ENCODE peak calls at places on chromosomes 6 and 20, in four cellular contexts. P, T, J and Y are unnamed samples.

GRCh38 chr20:47043076-47043475 is 148.4 kb downstream of the EYA2 start:
- DNase-seq in P (no peak), T (no peak), J (no peak), Y (no peak)

GRCh38 chr6:17045581-17046322 is 56.1 kb upstream of the STMND1 start:
- DNase-seq in P (no peak), T (no peak), J (no peak), Y (no peak)

GRCh38 chr20:63962426-63963347 is 6.5 kb upstream of the UCKL1 start:
- DNase-seq in P (no peak), T (no peak), J (no peak), Y (no peak)

GRCh38 chr6:17768388-17768787 is 61.7 kb upstream of the NUP153 start:
- DNase-seq in P (no peak), T (no peak), J (no peak), Y (no peak)

GRCh38 chr6:9482030-9482731 is 932.7 kb downstream of the TFAP2A start:
- DNase-seq in P (no peak), T (no peak), J (peak; percentile 74), Y (no peak)

GRCh38 chr6:93964926-93965325 is 545.6 kb upstream of the EPHA7 start:
- DNase-seq in P (no peak), T (no peak), J (no peak), Y (no peak)

GRCh38 chr6:150098155-150098554 is 29.2 kb upstream of the ULBP3 start:
- DNase-seq in P (no peak), T (no peak), J (no peak), Y (no peak)

GRCh38 chr20:5168582-5169396 is 42.0 kb downstream of the CDS2 start:
- DNase-seq in P (no peak), T (no peak), J (no peak), Y (no peak)

GRCh38 chr6:46882622-46883021 is 39.1 kb downstream of the ADGRF5 start:
- DNase-seq in P (no peak), T (no peak), J (no peak), Y (no peak)

GRCh38 chr6:152952866-152953509 is 29.9 kb downstream of the FBXO5 start:
- DNase-seq in P (no peak), T (no peak), J (peak; percentile 27), Y (no peak)

GRCh38 chr6:169097336-169098052 is 156.2 kb downstream of the THBS2 start:
- DNase-seq in P (no peak), T (no peak), J (no peak), Y (no peak)

GRCh38 chr6:163820745-163821456 is 406.4 kb downstream of the QKI start:
- DNase-seq in P (no peak), T (no peak), J (no peak), Y (no peak)

GRCh38 chr6:139778688-139779087 is 404.2 kb upstream of the CITED2 start:
- DNase-seq in P (no peak), T (no peak), J (no peak), Y (no peak)

GRCh38 chr6:33822575-33823395 is 19.0 kb upstream of the MLN start:
- DNase-seq in P (no peak), T (no peak), J (no peak), Y (no peak)

GRCh38 chr6:69216127-69216526 is 580.7 kb downstream of the LMBRD1 start:
- DNase-seq in P (no peak), T (no peak), J (no peak), Y (no peak)

GRCh38 chr6:69220293-69220847 is 576.4 kb downstream of the LMBRD1 start:
- DNase-seq in P (no peak), T (no peak), J (no peak), Y (no peak)
- H3K4me1 ChIP-seq in P (no peaks in the 10 kb centered on the region), T (no peaks in the 10 kb centered on the region), J (no peaks in the 10 kb centered on the region), Y (no peaks in the 10 kb centered on the region)

DNA sequence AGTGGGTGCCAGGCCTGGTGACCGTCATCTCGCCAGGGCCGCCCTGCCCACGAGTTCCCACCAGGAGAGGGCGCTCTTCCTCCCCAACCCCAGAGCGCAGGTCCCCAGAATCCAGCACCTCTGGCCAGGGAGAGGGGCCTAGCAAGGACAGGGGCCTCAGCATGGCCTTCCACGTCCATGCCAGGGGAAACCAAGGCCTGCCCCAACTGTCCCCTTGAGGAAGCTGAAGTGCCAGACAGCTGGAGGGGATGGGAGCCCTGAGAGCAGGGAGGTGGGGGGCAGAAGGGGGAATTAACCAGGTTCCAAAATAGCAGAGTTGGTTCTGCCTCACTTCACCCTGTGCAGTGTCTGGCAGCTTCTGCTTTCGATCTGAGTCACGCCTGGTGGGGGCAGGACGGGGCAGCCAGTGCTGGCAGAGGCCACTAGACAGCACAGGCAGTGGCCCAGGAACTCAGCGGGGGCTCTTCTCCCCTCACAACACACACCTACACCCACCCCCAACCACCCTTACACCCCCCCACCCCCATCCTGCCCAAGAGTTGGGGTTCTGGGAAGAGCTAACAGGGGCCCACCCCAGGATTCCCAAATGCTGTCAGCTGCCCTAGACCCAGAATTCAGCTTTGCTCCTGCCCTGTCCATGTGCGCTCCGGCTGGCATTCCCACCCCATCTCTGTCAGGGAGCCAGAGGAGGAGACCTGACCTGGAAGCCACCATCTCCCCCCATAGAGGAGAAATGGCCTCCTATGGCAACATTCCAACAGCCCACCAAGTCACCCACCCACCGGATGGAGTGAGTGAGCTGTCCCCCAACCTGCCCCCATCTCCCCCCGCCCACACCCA is 29.2 kb downstream of the TFEB start:
- DNase-seq in P (peak; percentile 75), T (peak; percentile 69), J (peak; percentile 17), Y (peak; percentile 93)
- TF ChIP-seq POLR2AphosphoS5 in P (peak; percentile 30), T (no peak), J (no peak), Y (peak; percentile 66)

GRCh38 chr20:50426865-50427739 is 83.1 kb upstream of the PTPN1 start:
- DNase-seq in P (no peak), T (no peak), J (no peak), Y (no peak)
- H3K4me1 ChIP-seq in P (peaks cover 69% of the 10 kb centered on the region), T (peaks cover 9% of the 10 kb centered on the region), J (peaks cover 9% of the 10 kb centered on the region), Y (peaks cover 15% of the 10 kb centered on the region)

DNA sequence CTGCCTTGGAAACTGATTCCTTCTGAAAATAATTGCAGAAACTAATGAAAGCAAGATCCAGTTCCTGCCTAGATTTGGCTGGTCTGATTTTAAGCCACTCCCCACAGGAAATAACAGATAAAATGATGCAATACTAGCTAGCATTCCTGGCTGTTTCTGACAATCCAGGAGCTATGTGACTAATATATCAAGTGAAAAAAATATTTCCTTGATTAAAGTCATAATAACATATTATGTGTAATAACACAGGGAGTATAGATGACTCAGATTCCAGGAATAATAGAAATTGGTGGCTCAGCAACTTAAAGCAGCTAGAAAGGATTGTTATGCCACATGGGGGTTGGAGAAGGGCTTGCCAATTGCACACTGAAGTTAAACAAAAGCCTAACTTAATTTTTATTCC is 182.7 kb upstream of the SALL4 start:
- DNase-seq in P (no peak), T (no peak), J (peak; percentile 54), Y (no peak)
- TF ChIP-seq POLR2AphosphoS5 in P (no peak), T (no peak), J (no peak), Y (peak; percentile 25)

GRCh38 chr20:10077081-10077471 is 42.3 kb downstream of the ANKEF1 start:
- DNase-seq in P (no peak), T (no peak), J (no peak), Y (no peak)
- H3K4me1 ChIP-seq in P (peaks cover 70% of the 10 kb centered on the region), T (no peaks in the 10 kb centered on the region), J (no peaks in the 10 kb centered on the region), Y (no peaks in the 10 kb centered on the region)

DNA sequence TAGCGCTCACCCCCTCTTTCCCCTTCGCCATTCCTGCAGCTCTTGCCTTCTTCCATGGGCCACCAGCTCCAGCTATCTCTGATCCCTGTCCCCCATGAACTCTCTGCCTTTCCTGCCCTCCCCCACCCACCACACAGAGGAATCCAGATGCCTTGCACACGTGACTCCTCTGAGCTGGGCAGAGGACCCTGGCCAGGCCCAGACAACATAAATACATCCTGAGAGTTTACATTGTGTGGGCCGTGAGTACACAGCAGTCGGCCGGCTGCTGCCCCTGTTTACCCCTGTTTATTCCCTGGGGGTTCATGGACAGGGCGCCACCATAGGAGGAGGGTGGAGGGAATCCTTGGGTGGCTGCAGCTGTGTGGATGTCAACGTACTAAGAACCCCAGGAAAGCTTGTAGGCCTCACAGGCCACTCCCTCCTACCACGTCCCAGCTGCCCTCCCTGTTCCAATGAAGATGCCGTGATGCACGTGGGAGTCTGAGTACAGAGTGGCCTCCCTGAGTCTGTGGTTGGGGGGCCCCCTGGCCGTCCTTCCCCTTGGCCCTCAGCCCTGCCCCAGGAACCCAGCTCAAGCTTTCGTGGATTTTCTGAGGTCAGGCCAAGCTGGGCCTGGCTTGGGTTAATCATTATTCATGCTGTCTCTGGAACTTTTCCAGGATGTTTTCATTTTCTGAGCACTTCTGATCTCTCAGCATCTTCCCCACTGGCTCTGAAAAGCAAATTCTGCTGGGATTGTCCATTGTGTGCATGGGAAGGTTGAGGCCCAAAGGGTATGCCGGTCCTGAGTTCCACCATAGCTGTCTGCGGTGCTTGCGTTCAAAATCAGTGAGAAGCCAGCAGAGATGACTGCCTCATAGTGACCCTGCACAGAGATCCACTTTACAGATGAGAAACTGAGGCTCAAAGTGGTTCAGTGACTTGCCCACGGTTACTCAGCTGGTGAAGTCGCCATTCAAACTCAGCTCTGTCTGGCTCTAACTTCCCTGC is 136.3 kb downstream of the MRPL14 start:
- DNase-seq in P (no peak), T (no peak), J (no peak), Y (peak; percentile 36)
- TF ChIP-seq POLR2AphosphoS5 in P (no peak), T (no peak), J (no peak), Y (no peak)

GRCh38 chr6:53546256-53546655 is 1.4 kb upstream of the GCLC start:
- DNase-seq in P (no peak), T (no peak), J (no peak), Y (no peak)

GRCh38 chr6:53544500-53545308 is at the start of gene GCLC:
- DNase-seq in P (peak; percentile 96), T (peak; percentile 88), J (peak; percentile 79), Y (peak; percentile 98)

GRCh38 chr6:53543341-53544010 is 1.4 kb downstream of the GCLC start:
- DNase-seq in P (no peak), T (no peak), J (no peak), Y (no peak)

GRCh38 chr6:53541900-53542299 is 3.0 kb downstream of the GCLC start:
- DNase-seq in P (no peak), T (no peak), J (no peak), Y (no peak)

DNA sequence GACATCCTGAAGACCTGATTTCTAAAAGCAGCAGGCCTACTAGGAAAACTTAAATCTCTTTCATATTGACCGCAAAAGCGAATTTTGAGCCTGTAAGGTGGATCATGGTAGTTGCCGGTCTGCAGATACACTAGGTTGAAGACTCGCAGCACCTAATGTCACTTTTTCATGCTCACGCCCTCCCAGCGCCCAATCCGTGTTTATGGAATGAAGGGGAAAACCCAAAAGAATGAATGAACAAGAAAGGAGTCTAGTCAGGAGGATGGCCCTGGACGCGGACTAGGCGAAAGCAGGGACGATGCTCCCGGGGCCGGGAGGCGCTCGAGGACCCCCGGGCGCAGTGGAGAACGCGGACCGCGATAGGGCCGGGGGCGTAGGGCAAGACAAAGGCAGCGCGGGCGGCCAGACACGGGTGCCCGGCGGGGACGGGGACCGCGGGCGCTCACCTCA is 826 bp downstream of the GCLC start:
- DNase-seq in P (no peak), T (no peak), J (no peak), Y (no peak)
- H3K4me1 ChIP-seq in P (peaks cover 71% of the 10 kb centered on the region), T (no peaks in the 10 kb centered on the region), J (peaks cover 16% of the 10 kb centered on the region), Y (peaks cover 67% of the 10 kb centered on the region)

DNA sequence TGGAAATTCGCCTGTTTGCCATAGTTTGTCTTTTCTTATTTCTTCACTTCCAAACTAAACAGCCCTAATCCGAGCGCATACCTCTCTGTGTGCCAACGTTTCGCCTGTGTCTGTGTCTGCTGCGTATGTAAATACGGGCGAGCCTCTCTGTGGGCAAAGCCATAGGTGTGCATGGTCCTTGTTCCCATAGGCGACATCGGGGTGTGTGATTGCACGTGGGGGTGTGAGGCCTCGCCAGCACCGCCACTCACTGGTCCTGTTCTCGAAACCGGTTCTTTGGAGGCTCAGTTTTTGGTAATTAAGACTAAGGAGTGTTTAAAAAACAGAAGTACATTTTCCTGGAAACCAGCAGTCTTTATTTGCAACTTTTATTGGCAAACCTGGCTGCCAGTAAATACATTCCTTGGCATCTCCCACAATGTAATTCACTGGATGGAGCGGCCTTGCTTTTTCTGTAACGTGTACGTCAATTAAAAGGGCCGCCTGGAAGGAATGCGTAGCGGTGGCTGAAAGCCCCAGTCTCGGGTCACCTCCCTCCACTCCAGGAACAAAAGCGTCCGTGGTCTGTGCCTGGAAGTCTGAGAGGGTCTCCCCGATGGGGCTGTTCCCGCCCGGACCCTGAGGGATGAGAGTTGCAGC is 5.9 kb upstream of the FOXC1 start:
- DNase-seq in P (no peak), T (no peak), J (no peak), Y (no peak)
- TF ChIP-seq POLR2AphosphoS5 in P (no peak), T (no peak), J (no peak), Y (no peak)